ENCODE peak calls at places on chromosomes 16 and 17, in nine cellular contexts. G is thyroid gland; Z is CD8-positive, alpha-beta T cell; I is neuronal stem cell; B is psoas muscle; E is IMR-90; F is GM23338; S is PC-9; A is esophagus muscularis mucosa. P is an unnamed sample.

GRCh38 chr17:7650509-7651096 is at the start of gene ATP1B2:
- DNase-seq in B (peak; percentile 76), Z (peak; percentile 83), E (no peak), I (peak; percentile 89), G (peak; percentile 85), A (no peak), S (no peak), F (peak; percentile 99), P (peak; percentile 51)

GRCh38 chr17:27609606-27610303 is 21.2 kb upstream of the LGALS9 start:
- DNase-seq in F (peak; percentile 63), I (no peak), B (no peak), S (no peak), E (peak; percentile 27), A (no peak), G (no peak), Z (no peak), P (peak; percentile 3)

GRCh38 chr17:67374329-67375053 is 2.6 kb upstream of the PITPNC1 start:
- DNase-seq in F (peak; percentile 91), Z (peak; percentile 92), I (peak; percentile 73), G (peak; percentile 86), E (peak; percentile 83), A (peak; percentile 96), S (peak; percentile 64), B (peak; percentile 94), P (peak; percentile 48)

GRCh38 chr17:37090941-37091340 is 142.2 kb downstream of the AATF start:
- DNase-seq in F (no peak), S (no peak), I (no peak), G (no peak), B (no peak), Z (no peak), E (no peak), A (no peak), P (no peak)

GRCh38 chr17:56917559-56918296 is 3.9 kb upstream of the TRIM25 start:
- DNase-seq in Z (no peak), G (no peak), A (no peak), I (no peak), E (no peak), B (no peak), F (no peak), S (no peak), P (no peak)

GRCh38 chr16:3804426-3805016 is 76.0 kb downstream of the CREBBP start:
- DNase-seq in S (no peak), A (no peak), E (no peak), F (no peak), G (no peak), Z (no peak), I (no peak), B (no peak), P (no peak)

GRCh38 chr17:751269-752001 is 629 bp downstream of the GEMIN4 start:
- DNase-seq in G (peak; percentile 34), Z (peak; percentile 73), A (no peak), S (no peak), E (peak; percentile 45), F (peak; percentile 33), I (peak; percentile 29), B (peak; percentile 69), P (no peak)

GRCh38 chr17:58233547-58233946 is 4.8 kb upstream of the LPO start:
- DNase-seq in A (no peak), S (no peak), I (no peak), B (no peak), F (no peak), E (no peak), G (no peak), Z (no peak), P (no peak)

GRCh38 chr16:31276600-31276999 is 16.8 kb downstream of the ITGAM start:
- DNase-seq in I (no peak), S (no peak), G (no peak), B (no peak), Z (no peak), F (no peak), E (no peak), A (no peak), P (no peak)

GRCh38 chr16:3646348-3646920 is 8.1 kb upstream of the DNASE1 start:
- DNase-seq in A (no peak), I (no peak), G (no peak), B (no peak), Z (no peak), E (peak; percentile 23), F (no peak), S (peak; percentile 92), P (no peak)

DNA sequence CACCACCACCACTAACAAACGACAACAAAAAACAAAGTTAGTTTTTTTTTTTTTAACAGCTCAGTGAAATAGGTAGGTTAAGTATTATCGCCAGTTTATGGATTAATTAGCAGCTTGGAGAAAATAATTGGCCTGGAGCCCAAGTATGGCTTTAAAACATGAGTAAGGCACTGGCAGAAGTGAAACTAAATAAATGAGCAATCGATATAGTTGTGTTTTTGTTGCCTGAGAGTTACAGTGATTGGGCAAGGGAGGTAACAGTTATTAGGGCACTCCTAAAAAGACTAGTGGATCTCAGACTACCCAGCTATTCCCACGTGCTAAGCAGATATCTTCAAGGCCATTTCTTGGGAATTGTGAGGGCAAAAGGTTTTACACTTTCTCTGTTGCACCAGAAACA is 2.4 kb downstream of the MLKL start:
- DNase-seq in G (no peak), E (peak; percentile 8), I (no peak), S (no peak), B (no peak), F (no peak), A (no peak), Z (no peak), P (no peak)
- H3K27ac ChIP-seq in G (no peak overlapping the region), E (no peak overlapping the region), I (no peak overlapping the region), S (no peak overlapping the region), B (no peak overlapping the region), F (no peak overlapping the region), A (peak overlapping the region; percentile 14), Z (no peak overlapping the region), P (no peak overlapping the region)

GRCh38 chr17:63983326-63983725 is 10.6 kb upstream of the SCN4A start:
- DNase-seq in A (no peak), S (no peak), Z (no peak), B (peak; percentile 63), E (no peak), F (no peak), I (no peak), G (peak; percentile 44), P (no peak)

GRCh38 chr17:63984651-63985386 is 12.1 kb upstream of the SCN4A start:
- DNase-seq in A (no peak), G (peak; percentile 52), Z (peak; percentile 65), B (peak; percentile 87), F (no peak), E (peak; percentile 91), I (no peak), S (peak; percentile 63), P (no peak)

GRCh38 chr17:63986842-63987615 is 11.1 kb upstream of the PRR29 start:
- DNase-seq in S (no peak), Z (no peak), G (peak; percentile 95), E (no peak), A (no peak), F (no peak), B (peak; percentile 67), I (no peak), P (no peak)

GRCh38 chr17:63984206-63984605 is 11.5 kb upstream of the SCN4A start:
- DNase-seq in I (no peak), B (peak; percentile 66), S (no peak), A (no peak), G (no peak), F (no peak), E (peak; percentile 38), Z (no peak), P (no peak)

GRCh38 chr17:63985387-63986140 is 12.6 kb upstream of the PRR29 start:
- DNase-seq in I (no peak), E (no peak), F (peak; percentile 44), Z (no peak), G (no peak), B (peak; percentile 55), S (no peak), A (no peak), P (no peak)
- H3K27ac ChIP-seq in I (no peak overlapping the region), E (no peak overlapping the region), F (no peak overlapping the region), Z (no peak overlapping the region), G (peak overlapping the region; percentile 94), B (peak overlapping the region; percentile 93), S (no peak overlapping the region), A (peak overlapping the region; percentile 20), P (no peak overlapping the region)

GRCh38 chr17:82153745-82154375 is 55.8 kb upstream of the FASN start:
- DNase-seq in E (peak; percentile 55), G (peak; percentile 87), B (peak; percentile 91), Z (peak; percentile 92), S (peak; percentile 39), I (peak; percentile 69), A (peak; percentile 93), F (peak; percentile 93), P (peak; percentile 42)

GRCh38 chr17:82154881-82155331 is 56.9 kb upstream of the FASN start:
- DNase-seq in E (no peak), A (no peak), F (no peak), I (no peak), G (no peak), Z (no peak), B (no peak), S (no peak), P (no peak)

GRCh38 chr17:82152114-82152513 is 54.1 kb upstream of the FASN start:
- DNase-seq in B (no peak), S (no peak), E (no peak), G (no peak), F (no peak), A (no peak), I (no peak), Z (no peak), P (no peak)

GRCh38 chr17:82152556-82153294 is 54.7 kb upstream of the FASN start:
- DNase-seq in B (peak; percentile 65), A (no peak), Z (no peak), I (no peak), G (no peak), F (no peak), S (no peak), E (no peak), P (no peak)

GRCh38 chr17:82153295-82153691 is 55.3 kb upstream of the FASN start:
- DNase-seq in E (no peak), A (no peak), F (no peak), S (no peak), B (no peak), G (no peak), I (no peak), Z (no peak), P (no peak)
- H3K27ac ChIP-seq in E (no peak overlapping the region), A (no peak overlapping the region), F (no peak overlapping the region), S (no peak overlapping the region), B (no peak overlapping the region), G (no peak overlapping the region), I (no peak overlapping the region), Z (no peak overlapping the region), P (no peak overlapping the region)

DNA sequence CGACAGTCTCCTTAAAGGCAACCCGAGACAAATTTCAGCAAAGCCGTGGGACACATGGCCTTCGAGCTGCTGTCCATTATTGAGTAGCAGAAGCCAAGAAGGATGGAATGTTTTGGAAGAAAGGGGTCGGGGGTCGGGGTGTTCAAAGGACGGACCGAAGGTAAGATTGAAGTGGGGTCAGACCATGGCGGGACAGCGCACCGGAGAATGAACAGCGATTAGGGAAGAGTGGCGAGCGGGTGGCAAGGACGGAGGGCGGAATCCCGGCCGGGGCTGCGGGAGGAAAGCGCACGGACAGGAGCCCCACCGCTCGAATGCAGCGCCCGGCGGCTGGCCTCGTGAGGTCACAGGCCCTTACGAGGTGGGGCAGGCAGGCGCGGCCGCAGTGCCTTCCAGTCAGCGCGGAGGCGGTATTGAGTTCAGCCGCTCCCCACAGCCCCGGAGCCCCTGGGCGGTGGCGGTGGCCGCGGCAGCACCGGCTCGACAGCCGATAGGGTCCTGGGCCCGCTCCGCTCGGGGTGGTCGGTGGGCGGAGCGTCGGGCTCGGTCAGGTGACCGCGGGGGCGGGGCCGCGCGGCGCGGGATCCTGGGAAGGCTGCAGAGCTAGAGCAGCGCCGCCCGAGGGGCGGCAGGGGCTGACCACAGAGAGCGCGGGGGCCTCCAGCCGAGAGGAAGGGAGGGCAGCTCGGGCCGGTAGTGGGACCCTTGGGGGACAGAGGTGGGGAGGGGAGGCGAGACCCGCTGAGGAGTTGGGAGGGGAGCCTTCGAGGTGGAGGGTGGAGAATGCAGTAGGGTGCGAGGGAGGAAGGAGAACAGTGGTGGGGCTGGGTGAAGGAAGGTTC is at the start of gene EFCAB13:
- DNase-seq in G (peak; percentile 93), B (peak; percentile 94), S (peak; percentile 79), E (peak; percentile 71), A (peak; percentile 94), I (peak; percentile 71), Z (peak; percentile 85), F (peak; percentile 96), P (peak; percentile 31)
- H3K27ac ChIP-seq in G (peak within 1 kb of the TSS; percentile 98), B (peak within 1 kb of the TSS; percentile 64), S (peak within 1 kb of the TSS; percentile 16), E (peak within 1 kb of the TSS; percentile 88), A (peak within 1 kb of the TSS; percentile 96), I (peak within 1 kb of the TSS; percentile 54), Z (peak within 1 kb of the TSS; percentile 84), F (peak within 1 kb of the TSS; percentile 95), P (peak within 1 kb of the TSS; percentile 86)

P was measured in caudate nucleus.